ENCODE peak calls at places on chromosome 10, in nine cellular contexts. One of them, this sample, is unnamed.

GRCh38 chr10:95214369-95214768 is 20.3 kb downstream of the ACSM6 start:
- DNase-seq in stimulated activated naive CD8-positive, alpha-beta T cell treated with anti-CD3 and anti-CD28 coated beads, Interleukin-15, Interleukin-2, amounts not matched to agents 100 U/mL and 50 U/mL, for 24 hours: no peak
- DNase-seq in iris pigment epithelial cell: no peak
- DNase-seq in activated T-helper 1 cell treated with anti-CD3 and anti-CD28 coated beads, Interleukin-12 subunit alpha, Interleukin-12 subunit beta, Interleukin-2, Interleukin-4 antibody, amounts not matched to agents 30 ng/mL and 10 ng/mL and 1 ng/mL, durations not matched to agents 14 hours and 24 hours and 36 hours: no peak
- DNase-seq in non-pigmented ciliary epithelial cell: no peak
- DNase-seq in nephron progenitor cell: no peak
- DNase-seq in endothelial cell: no peak
- DNase-seq in left ventricle myocardium superior: no peak
- DNase-seq in NCI-H1092: no peak
- DNase-seq in this sample: no peak

GRCh38 chr10:3806603-3807002 is 21.6 kb upstream of the KLF6 start:
- DNase-seq in stimulated activated naive CD8-positive, alpha-beta T cell treated with anti-CD3 and anti-CD28 coated beads, Interleukin-15, Interleukin-2, amounts not matched to agents 100 U/mL and 50 U/mL, for 24 hours: no peak
- DNase-seq in iris pigment epithelial cell: peak
- DNase-seq in activated T-helper 1 cell treated with anti-CD3 and anti-CD28 coated beads, Interleukin-12 subunit alpha, Interleukin-12 subunit beta, Interleukin-2, Interleukin-4 antibody, amounts not matched to agents 30 ng/mL and 10 ng/mL and 1 ng/mL, durations not matched to agents 14 hours and 24 hours and 36 hours: no peak
- DNase-seq in non-pigmented ciliary epithelial cell: no peak
- DNase-seq in nephron progenitor cell: no peak
- DNase-seq in endothelial cell: no peak
- DNase-seq in left ventricle myocardium superior: no peak
- DNase-seq in NCI-H1092: no peak
- DNase-seq in this sample: no peak

GRCh38 chr10:25015927-25016348 is at the start of gene ENKUR:
- DNase-seq in stimulated activated naive CD8-positive, alpha-beta T cell treated with anti-CD3 and anti-CD28 coated beads, Interleukin-15, Interleukin-2, amounts not matched to agents 100 U/mL and 50 U/mL, for 24 hours: peak
- DNase-seq in iris pigment epithelial cell: peak
- DNase-seq in activated T-helper 1 cell treated with anti-CD3 and anti-CD28 coated beads, Interleukin-12 subunit alpha, Interleukin-12 subunit beta, Interleukin-2, Interleukin-4 antibody, amounts not matched to agents 30 ng/mL and 10 ng/mL and 1 ng/mL, durations not matched to agents 14 hours and 24 hours and 36 hours: peak
- DNase-seq in non-pigmented ciliary epithelial cell: peak
- DNase-seq in nephron progenitor cell: peak
- DNase-seq in endothelial cell: peak
- DNase-seq in left ventricle myocardium superior: peak
- DNase-seq in NCI-H1092: peak
- DNase-seq in this sample: peak

GRCh38 chr10:68095176-68095575 is 14.1 kb upstream of the MYPN start:
- DNase-seq in stimulated activated naive CD8-positive, alpha-beta T cell treated with anti-CD3 and anti-CD28 coated beads, Interleukin-15, Interleukin-2, amounts not matched to agents 100 U/mL and 50 U/mL, for 24 hours: no peak
- DNase-seq in iris pigment epithelial cell: peak
- DNase-seq in activated T-helper 1 cell treated with anti-CD3 and anti-CD28 coated beads, Interleukin-12 subunit alpha, Interleukin-12 subunit beta, Interleukin-2, Interleukin-4 antibody, amounts not matched to agents 30 ng/mL and 10 ng/mL and 1 ng/mL, durations not matched to agents 14 hours and 24 hours and 36 hours: no peak
- DNase-seq in non-pigmented ciliary epithelial cell: no peak
- DNase-seq in nephron progenitor cell: no peak
- DNase-seq in endothelial cell: no peak
- DNase-seq in left ventricle myocardium superior: no peak
- DNase-seq in NCI-H1092: no peak
- DNase-seq in this sample: no peak

GRCh38 chr10:13700461-13701144 is 113.8 kb downstream of the PRPF18 start:
- DNase-seq in stimulated activated naive CD8-positive, alpha-beta T cell treated with anti-CD3 and anti-CD28 coated beads, Interleukin-15, Interleukin-2, amounts not matched to agents 100 U/mL and 50 U/mL, for 24 hours: no peak
- DNase-seq in iris pigment epithelial cell: no peak
- DNase-seq in activated T-helper 1 cell treated with anti-CD3 and anti-CD28 coated beads, Interleukin-12 subunit alpha, Interleukin-12 subunit beta, Interleukin-2, Interleukin-4 antibody, amounts not matched to agents 30 ng/mL and 10 ng/mL and 1 ng/mL, durations not matched to agents 14 hours and 24 hours and 36 hours: no peak
- DNase-seq in non-pigmented ciliary epithelial cell: no peak
- DNase-seq in nephron progenitor cell: no peak
- DNase-seq in endothelial cell: no peak
- DNase-seq in left ventricle myocardium superior: no peak
- DNase-seq in NCI-H1092: no peak
- DNase-seq in this sample: no peak

GRCh38 chr10:87817291-87817872 is 644 bp downstream of the ATAD1 start:
- DNase-seq in stimulated activated naive CD8-positive, alpha-beta T cell treated with anti-CD3 and anti-CD28 coated beads, Interleukin-15, Interleukin-2, amounts not matched to agents 100 U/mL and 50 U/mL, for 24 hours: no peak
- DNase-seq in iris pigment epithelial cell: peak
- DNase-seq in activated T-helper 1 cell treated with anti-CD3 and anti-CD28 coated beads, Interleukin-12 subunit alpha, Interleukin-12 subunit beta, Interleukin-2, Interleukin-4 antibody, amounts not matched to agents 30 ng/mL and 10 ng/mL and 1 ng/mL, durations not matched to agents 14 hours and 24 hours and 36 hours: no peak
- DNase-seq in non-pigmented ciliary epithelial cell: no peak
- DNase-seq in nephron progenitor cell: no peak
- DNase-seq in endothelial cell: no peak
- DNase-seq in left ventricle myocardium superior: no peak
- DNase-seq in NCI-H1092: no peak
- DNase-seq in this sample: no peak

GRCh38 chr10:130013938-130014733 is 50.1 kb upstream of the EBF3 start:
- DNase-seq in stimulated activated naive CD8-positive, alpha-beta T cell treated with anti-CD3 and anti-CD28 coated beads, Interleukin-15, Interleukin-2, amounts not matched to agents 100 U/mL and 50 U/mL, for 24 hours: no peak
- DNase-seq in iris pigment epithelial cell: no peak
- DNase-seq in activated T-helper 1 cell treated with anti-CD3 and anti-CD28 coated beads, Interleukin-12 subunit alpha, Interleukin-12 subunit beta, Interleukin-2, Interleukin-4 antibody, amounts not matched to agents 30 ng/mL and 10 ng/mL and 1 ng/mL, durations not matched to agents 14 hours and 24 hours and 36 hours: no peak
- DNase-seq in non-pigmented ciliary epithelial cell: no peak
- DNase-seq in nephron progenitor cell: no peak
- DNase-seq in endothelial cell: no peak
- DNase-seq in left ventricle myocardium superior: no peak
- DNase-seq in NCI-H1092: no peak
- DNase-seq in this sample: no peak

GRCh38 chr10:30510184-30510931 is 76.4 kb downstream of the MAP3K8 start:
- DNase-seq in stimulated activated naive CD8-positive, alpha-beta T cell treated with anti-CD3 and anti-CD28 coated beads, Interleukin-15, Interleukin-2, amounts not matched to agents 100 U/mL and 50 U/mL, for 24 hours: peak
- DNase-seq in iris pigment epithelial cell: peak
- DNase-seq in activated T-helper 1 cell treated with anti-CD3 and anti-CD28 coated beads, Interleukin-12 subunit alpha, Interleukin-12 subunit beta, Interleukin-2, Interleukin-4 antibody, amounts not matched to agents 30 ng/mL and 10 ng/mL and 1 ng/mL, durations not matched to agents 14 hours and 24 hours and 36 hours: no peak
- DNase-seq in non-pigmented ciliary epithelial cell: peak
- DNase-seq in nephron progenitor cell: no peak
- DNase-seq in endothelial cell: no peak
- DNase-seq in left ventricle myocardium superior: no peak
- DNase-seq in NCI-H1092: no peak
- DNase-seq in this sample: no peak

GRCh38 chr10:22713853-22714523 is 390 bp downstream of the PIP4K2A start:
- DNase-seq in stimulated activated naive CD8-positive, alpha-beta T cell treated with anti-CD3 and anti-CD28 coated beads, Interleukin-15, Interleukin-2, amounts not matched to agents 100 U/mL and 50 U/mL, for 24 hours: peak
- DNase-seq in iris pigment epithelial cell: peak
- DNase-seq in activated T-helper 1 cell treated with anti-CD3 and anti-CD28 coated beads, Interleukin-12 subunit alpha, Interleukin-12 subunit beta, Interleukin-2, Interleukin-4 antibody, amounts not matched to agents 30 ng/mL and 10 ng/mL and 1 ng/mL, durations not matched to agents 14 hours and 24 hours and 36 hours: no peak
- DNase-seq in non-pigmented ciliary epithelial cell: no peak
- DNase-seq in nephron progenitor cell: peak
- DNase-seq in endothelial cell: peak
- DNase-seq in left ventricle myocardium superior: peak
- DNase-seq in NCI-H1092: no peak
- DNase-seq in this sample: peak

GRCh38 chr10:132246296-132246695 is 59.5 kb downstream of the DPYSL4 start:
- DNase-seq in stimulated activated naive CD8-positive, alpha-beta T cell treated with anti-CD3 and anti-CD28 coated beads, Interleukin-15, Interleukin-2, amounts not matched to agents 100 U/mL and 50 U/mL, for 24 hours: no peak
- DNase-seq in iris pigment epithelial cell: no peak
- DNase-seq in activated T-helper 1 cell treated with anti-CD3 and anti-CD28 coated beads, Interleukin-12 subunit alpha, Interleukin-12 subunit beta, Interleukin-2, Interleukin-4 antibody, amounts not matched to agents 30 ng/mL and 10 ng/mL and 1 ng/mL, durations not matched to agents 14 hours and 24 hours and 36 hours: no peak
- DNase-seq in non-pigmented ciliary epithelial cell: no peak
- DNase-seq in nephron progenitor cell: no peak
- DNase-seq in endothelial cell: no peak
- DNase-seq in left ventricle myocardium superior: no peak
- DNase-seq in NCI-H1092: no peak
- DNase-seq in this sample: no peak

GRCh38 chr10:74645681-74646080 is 180.7 kb upstream of the KAT6B start:
- DNase-seq in stimulated activated naive CD8-positive, alpha-beta T cell treated with anti-CD3 and anti-CD28 coated beads, Interleukin-15, Interleukin-2, amounts not matched to agents 100 U/mL and 50 U/mL, for 24 hours: no peak
- DNase-seq in iris pigment epithelial cell: no peak
- DNase-seq in activated T-helper 1 cell treated with anti-CD3 and anti-CD28 coated beads, Interleukin-12 subunit alpha, Interleukin-12 subunit beta, Interleukin-2, Interleukin-4 antibody, amounts not matched to agents 30 ng/mL and 10 ng/mL and 1 ng/mL, durations not matched to agents 14 hours and 24 hours and 36 hours: no peak
- DNase-seq in non-pigmented ciliary epithelial cell: no peak
- DNase-seq in nephron progenitor cell: no peak
- DNase-seq in endothelial cell: no peak
- DNase-seq in left ventricle myocardium superior: no peak
- DNase-seq in NCI-H1092: no peak
- DNase-seq in this sample: no peak

GRCh38 chr10:42149027-42149700 is 489.2 kb downstream of the ZNF33B start:
- DNase-seq in stimulated activated naive CD8-positive, alpha-beta T cell treated with anti-CD3 and anti-CD28 coated beads, Interleukin-15, Interleukin-2, amounts not matched to agents 100 U/mL and 50 U/mL, for 24 hours: no peak
- DNase-seq in iris pigment epithelial cell: no peak
- DNase-seq in activated T-helper 1 cell treated with anti-CD3 and anti-CD28 coated beads, Interleukin-12 subunit alpha, Interleukin-12 subunit beta, Interleukin-2, Interleukin-4 antibody, amounts not matched to agents 30 ng/mL and 10 ng/mL and 1 ng/mL, durations not matched to agents 14 hours and 24 hours and 36 hours: no peak
- DNase-seq in non-pigmented ciliary epithelial cell: no peak
- DNase-seq in nephron progenitor cell: no peak
- DNase-seq in endothelial cell: no peak
- DNase-seq in left ventricle myocardium superior: peak
- DNase-seq in NCI-H1092: no peak
- DNase-seq in this sample: no peak

GRCh38 chr10:110872145-110872983 is 636 bp downstream of the PDCD4 start:
- DNase-seq in stimulated activated naive CD8-positive, alpha-beta T cell treated with anti-CD3 and anti-CD28 coated beads, Interleukin-15, Interleukin-2, amounts not matched to agents 100 U/mL and 50 U/mL, for 24 hours: peak
- DNase-seq in iris pigment epithelial cell: peak
- DNase-seq in activated T-helper 1 cell treated with anti-CD3 and anti-CD28 coated beads, Interleukin-12 subunit alpha, Interleukin-12 subunit beta, Interleukin-2, Interleukin-4 antibody, amounts not matched to agents 30 ng/mL and 10 ng/mL and 1 ng/mL, durations not matched to agents 14 hours and 24 hours and 36 hours: peak
- DNase-seq in non-pigmented ciliary epithelial cell: no peak
- DNase-seq in nephron progenitor cell: peak
- DNase-seq in endothelial cell: peak
- DNase-seq in left ventricle myocardium superior: peak
- DNase-seq in NCI-H1092: peak
- DNase-seq in this sample: peak

GRCh38 chr10:101141622-101142532 is 10.8 kb downstream of the TLX1 start:
- DNase-seq in stimulated activated naive CD8-positive, alpha-beta T cell treated with anti-CD3 and anti-CD28 coated beads, Interleukin-15, Interleukin-2, amounts not matched to agents 100 U/mL and 50 U/mL, for 24 hours: peak
- DNase-seq in iris pigment epithelial cell: peak
- DNase-seq in activated T-helper 1 cell treated with anti-CD3 and anti-CD28 coated beads, Interleukin-12 subunit alpha, Interleukin-12 subunit beta, Interleukin-2, Interleukin-4 antibody, amounts not matched to agents 30 ng/mL and 10 ng/mL and 1 ng/mL, durations not matched to agents 14 hours and 24 hours and 36 hours: peak
- DNase-seq in non-pigmented ciliary epithelial cell: peak
- DNase-seq in nephron progenitor cell: peak
- DNase-seq in endothelial cell: peak
- DNase-seq in left ventricle myocardium superior: peak
- DNase-seq in NCI-H1092: peak
- DNase-seq in this sample: peak

GRCh38 chr10:119478111-119479047 is 64.1 kb downstream of the RGS10 start:
- DNase-seq in stimulated activated naive CD8-positive, alpha-beta T cell treated with anti-CD3 and anti-CD28 coated beads, Interleukin-15, Interleukin-2, amounts not matched to agents 100 U/mL and 50 U/mL, for 24 hours: peak
- DNase-seq in iris pigment epithelial cell: no peak
- DNase-seq in activated T-helper 1 cell treated with anti-CD3 and anti-CD28 coated beads, Interleukin-12 subunit alpha, Interleukin-12 subunit beta, Interleukin-2, Interleukin-4 antibody, amounts not matched to agents 30 ng/mL and 10 ng/mL and 1 ng/mL, durations not matched to agents 14 hours and 24 hours and 36 hours: peak
- DNase-seq in non-pigmented ciliary epithelial cell: no peak
- DNase-seq in nephron progenitor cell: no peak
- DNase-seq in endothelial cell: no peak
- DNase-seq in left ventricle myocardium superior: no peak
- DNase-seq in NCI-H1092: no peak
- DNase-seq in this sample: no peak

GRCh38 chr10:103548581-103549348 is 55.3 kb downstream of the NEURL1 start:
- DNase-seq in stimulated activated naive CD8-positive, alpha-beta T cell treated with anti-CD3 and anti-CD28 coated beads, Interleukin-15, Interleukin-2, amounts not matched to agents 100 U/mL and 50 U/mL, for 24 hours: no peak
- DNase-seq in iris pigment epithelial cell: no peak
- DNase-seq in activated T-helper 1 cell treated with anti-CD3 and anti-CD28 coated beads, Interleukin-12 subunit alpha, Interleukin-12 subunit beta, Interleukin-2, Interleukin-4 antibody, amounts not matched to agents 30 ng/mL and 10 ng/mL and 1 ng/mL, durations not matched to agents 14 hours and 24 hours and 36 hours: no peak
- DNase-seq in non-pigmented ciliary epithelial cell: no peak
- DNase-seq in nephron progenitor cell: no peak
- DNase-seq in endothelial cell: no peak
- DNase-seq in left ventricle myocardium superior: no peak
- DNase-seq in NCI-H1092: no peak
- DNase-seq in this sample: no peak

GRCh38 chr10:25176421-25176968 is 1.7 kb downstream of the GPR158 start:
- DNase-seq in stimulated activated naive CD8-positive, alpha-beta T cell treated with anti-CD3 and anti-CD28 coated beads, Interleukin-15, Interleukin-2, amounts not matched to agents 100 U/mL and 50 U/mL, for 24 hours: no peak
- DNase-seq in iris pigment epithelial cell: no peak
- DNase-seq in activated T-helper 1 cell treated with anti-CD3 and anti-CD28 coated beads, Interleukin-12 subunit alpha, Interleukin-12 subunit beta, Interleukin-2, Interleukin-4 antibody, amounts not matched to agents 30 ng/mL and 10 ng/mL and 1 ng/mL, durations not matched to agents 14 hours and 24 hours and 36 hours: no peak
- DNase-seq in non-pigmented ciliary epithelial cell: no peak
- DNase-seq in nephron progenitor cell: peak
- DNase-seq in endothelial cell: peak
- DNase-seq in left ventricle myocardium superior: no peak
- DNase-seq in NCI-H1092: no peak
- DNase-seq in this sample: no peak

GRCh38 chr10:114412907-114413386 is 8.6 kb upstream of the AFAP1L2 start:
- DNase-seq in stimulated activated naive CD8-positive, alpha-beta T cell treated with anti-CD3 and anti-CD28 coated beads, Interleukin-15, Interleukin-2, amounts not matched to agents 100 U/mL and 50 U/mL, for 24 hours: no peak
- DNase-seq in iris pigment epithelial cell: no peak
- DNase-seq in activated T-helper 1 cell treated with anti-CD3 and anti-CD28 coated beads, Interleukin-12 subunit alpha, Interleukin-12 subunit beta, Interleukin-2, Interleukin-4 antibody, amounts not matched to agents 30 ng/mL and 10 ng/mL and 1 ng/mL, durations not matched to agents 14 hours and 24 hours and 36 hours: no peak
- DNase-seq in non-pigmented ciliary epithelial cell: no peak
- DNase-seq in nephron progenitor cell: no peak
- DNase-seq in endothelial cell: no peak
- DNase-seq in left ventricle myocardium superior: no peak
- DNase-seq in NCI-H1092: no peak
- DNase-seq in this sample: no peak

GRCh38 chr10:11465435-11465834 is 146.0 kb downstream of the USP6NL start:
- DNase-seq in stimulated activated naive CD8-positive, alpha-beta T cell treated with anti-CD3 and anti-CD28 coated beads, Interleukin-15, Interleukin-2, amounts not matched to agents 100 U/mL and 50 U/mL, for 24 hours: no peak
- DNase-seq in iris pigment epithelial cell: no peak
- DNase-seq in activated T-helper 1 cell treated with anti-CD3 and anti-CD28 coated beads, Interleukin-12 subunit alpha, Interleukin-12 subunit beta, Interleukin-2, Interleukin-4 antibody, amounts not matched to agents 30 ng/mL and 10 ng/mL and 1 ng/mL, durations not matched to agents 14 hours and 24 hours and 36 hours: no peak
- DNase-seq in non-pigmented ciliary epithelial cell: no peak
- DNase-seq in nephron progenitor cell: no peak
- DNase-seq in endothelial cell: no peak
- DNase-seq in left ventricle myocardium superior: no peak
- DNase-seq in NCI-H1092: no peak
- DNase-seq in this sample: no peak

GRCh38 chr10:119347181-119347974 is 140.0 kb downstream of the GRK5 start:
- DNase-seq in stimulated activated naive CD8-positive, alpha-beta T cell treated with anti-CD3 and anti-CD28 coated beads, Interleukin-15, Interleukin-2, amounts not matched to agents 100 U/mL and 50 U/mL, for 24 hours: no peak
- DNase-seq in iris pigment epithelial cell: no peak
- DNase-seq in activated T-helper 1 cell treated with anti-CD3 and anti-CD28 coated beads, Interleukin-12 subunit alpha, Interleukin-12 subunit beta, Interleukin-2, Interleukin-4 antibody, amounts not matched to agents 30 ng/mL and 10 ng/mL and 1 ng/mL, durations not matched to agents 14 hours and 24 hours and 36 hours: no peak
- DNase-seq in non-pigmented ciliary epithelial cell: no peak
- DNase-seq in nephron progenitor cell: no peak
- DNase-seq in endothelial cell: no peak
- DNase-seq in left ventricle myocardium superior: no peak
- DNase-seq in NCI-H1092: no peak
- DNase-seq in this sample: no peak

GRCh38 chr10:22229756-22230330 is 12.0 kb upstream of the EBLN1 start:
- DNase-seq in stimulated activated naive CD8-positive, alpha-beta T cell treated with anti-CD3 and anti-CD28 coated beads, Interleukin-15, Interleukin-2, amounts not matched to agents 100 U/mL and 50 U/mL, for 24 hours: no peak
- DNase-seq in iris pigment epithelial cell: peak
- DNase-seq in activated T-helper 1 cell treated with anti-CD3 and anti-CD28 coated beads, Interleukin-12 subunit alpha, Interleukin-12 subunit beta, Interleukin-2, Interleukin-4 antibody, amounts not matched to agents 30 ng/mL and 10 ng/mL and 1 ng/mL, durations not matched to agents 14 hours and 24 hours and 36 hours: no peak
- DNase-seq in non-pigmented ciliary epithelial cell: no peak
- DNase-seq in nephron progenitor cell: no peak
- DNase-seq in endothelial cell: no peak
- DNase-seq in left ventricle myocardium superior: no peak
- DNase-seq in NCI-H1092: no peak
- DNase-seq in this sample: no peak

GRCh38 chr10:93376372-93377296 is 105.5 kb downstream of the MYOF start:
- DNase-seq in stimulated activated naive CD8-positive, alpha-beta T cell treated with anti-CD3 and anti-CD28 coated beads, Interleukin-15, Interleukin-2, amounts not matched to agents 100 U/mL and 50 U/mL, for 24 hours: peak
- DNase-seq in iris pigment epithelial cell: peak
- DNase-seq in activated T-helper 1 cell treated with anti-CD3 and anti-CD28 coated beads, Interleukin-12 subunit alpha, Interleukin-12 subunit beta, Interleukin-2, Interleukin-4 antibody, amounts not matched to agents 30 ng/mL and 10 ng/mL and 1 ng/mL, durations not matched to agents 14 hours and 24 hours and 36 hours: peak
- DNase-seq in non-pigmented ciliary epithelial cell: peak
- DNase-seq in nephron progenitor cell: peak
- DNase-seq in endothelial cell: peak
- DNase-seq in left ventricle myocardium superior: peak
- DNase-seq in NCI-H1092: peak
- DNase-seq in this sample: peak

GRCh38 chr10:133068111-133068740 is 19.5 kb upstream of the ADGRA1 start:
- DNase-seq in stimulated activated naive CD8-positive, alpha-beta T cell treated with anti-CD3 and anti-CD28 coated beads, Interleukin-15, Interleukin-2, amounts not matched to agents 100 U/mL and 50 U/mL, for 24 hours: no peak
- DNase-seq in iris pigment epithelial cell: no peak
- DNase-seq in activated T-helper 1 cell treated with anti-CD3 and anti-CD28 coated beads, Interleukin-12 subunit alpha, Interleukin-12 subunit beta, Interleukin-2, Interleukin-4 antibody, amounts not matched to agents 30 ng/mL and 10 ng/mL and 1 ng/mL, durations not matched to agents 14 hours and 24 hours and 36 hours: no peak
- DNase-seq in non-pigmented ciliary epithelial cell: no peak
- DNase-seq in nephron progenitor cell: no peak
- DNase-seq in endothelial cell: no peak
- DNase-seq in left ventricle myocardium superior: no peak
- DNase-seq in NCI-H1092: no peak
- DNase-seq in this sample: no peak

GRCh38 chr10:35347088-35347487 is 10.8 kb downstream of the CCNY start:
- DNase-seq in stimulated activated naive CD8-positive, alpha-beta T cell treated with anti-CD3 and anti-CD28 coated beads, Interleukin-15, Interleukin-2, amounts not matched to agents 100 U/mL and 50 U/mL, for 24 hours: no peak
- DNase-seq in iris pigment epithelial cell: no peak
- DNase-seq in activated T-helper 1 cell treated with anti-CD3 and anti-CD28 coated beads, Interleukin-12 subunit alpha, Interleukin-12 subunit beta, Interleukin-2, Interleukin-4 antibody, amounts not matched to agents 30 ng/mL and 10 ng/mL and 1 ng/mL, durations not matched to agents 14 hours and 24 hours and 36 hours: no peak
- DNase-seq in non-pigmented ciliary epithelial cell: no peak
- DNase-seq in nephron progenitor cell: no peak
- DNase-seq in endothelial cell: no peak
- DNase-seq in left ventricle myocardium superior: no peak
- DNase-seq in NCI-H1092: no peak
- DNase-seq in this sample: peak

GRCh38 chr10:44051584-44052385 is 333.1 kb downstream of the CXCL12 start:
- DNase-seq in stimulated activated naive CD8-positive, alpha-beta T cell treated with anti-CD3 and anti-CD28 coated beads, Interleukin-15, Interleukin-2, amounts not matched to agents 100 U/mL and 50 U/mL, for 24 hours: no peak
- DNase-seq in iris pigment epithelial cell: peak
- DNase-seq in activated T-helper 1 cell treated with anti-CD3 and anti-CD28 coated beads, Interleukin-12 subunit alpha, Interleukin-12 subunit beta, Interleukin-2, Interleukin-4 antibody, amounts not matched to agents 30 ng/mL and 10 ng/mL and 1 ng/mL, durations not matched to agents 14 hours and 24 hours and 36 hours: no peak
- DNase-seq in non-pigmented ciliary epithelial cell: peak
- DNase-seq in nephron progenitor cell: no peak
- DNase-seq in endothelial cell: no peak
- DNase-seq in left ventricle myocardium superior: no peak
- DNase-seq in NCI-H1092: no peak
- DNase-seq in this sample: no peak

GRCh38 chr10:83625831-83626360 is 513.4 kb upstream of the GHITM start:
- DNase-seq in stimulated activated naive CD8-positive, alpha-beta T cell treated with anti-CD3 and anti-CD28 coated beads, Interleukin-15, Interleukin-2, amounts not matched to agents 100 U/mL and 50 U/mL, for 24 hours: no peak
- DNase-seq in iris pigment epithelial cell: no peak
- DNase-seq in activated T-helper 1 cell treated with anti-CD3 and anti-CD28 coated beads, Interleukin-12 subunit alpha, Interleukin-12 subunit beta, Interleukin-2, Interleukin-4 antibody, amounts not matched to agents 30 ng/mL and 10 ng/mL and 1 ng/mL, durations not matched to agents 14 hours and 24 hours and 36 hours: no peak
- DNase-seq in non-pigmented ciliary epithelial cell: no peak
- DNase-seq in nephron progenitor cell: no peak
- DNase-seq in endothelial cell: no peak
- DNase-seq in left ventricle myocardium superior: no peak
- DNase-seq in NCI-H1092: no peak
- DNase-seq in this sample: no peak

GRCh38 chr10:29499993-29500537 is 134.7 kb downstream of the SVIL start:
- DNase-seq in stimulated activated naive CD8-positive, alpha-beta T cell treated with anti-CD3 and anti-CD28 coated beads, Interleukin-15, Interleukin-2, amounts not matched to agents 100 U/mL and 50 U/mL, for 24 hours: no peak
- DNase-seq in iris pigment epithelial cell: no peak
- DNase-seq in activated T-helper 1 cell treated with anti-CD3 and anti-CD28 coated beads, Interleukin-12 subunit alpha, Interleukin-12 subunit beta, Interleukin-2, Interleukin-4 antibody, amounts not matched to agents 30 ng/mL and 10 ng/mL and 1 ng/mL, durations not matched to agents 14 hours and 24 hours and 36 hours: no peak
- DNase-seq in non-pigmented ciliary epithelial cell: no peak
- DNase-seq in nephron progenitor cell: no peak
- DNase-seq in endothelial cell: no peak
- DNase-seq in left ventricle myocardium superior: no peak
- DNase-seq in NCI-H1092: no peak
- DNase-seq in this sample: no peak

GRCh38 chr10:15518256-15518655 is 147.2 kb upstream of the FAM171A1 start:
- DNase-seq in stimulated activated naive CD8-positive, alpha-beta T cell treated with anti-CD3 and anti-CD28 coated beads, Interleukin-15, Interleukin-2, amounts not matched to agents 100 U/mL and 50 U/mL, for 24 hours: no peak
- DNase-seq in iris pigment epithelial cell: peak
- DNase-seq in activated T-helper 1 cell treated with anti-CD3 and anti-CD28 coated beads, Interleukin-12 subunit alpha, Interleukin-12 subunit beta, Interleukin-2, Interleukin-4 antibody, amounts not matched to agents 30 ng/mL and 10 ng/mL and 1 ng/mL, durations not matched to agents 14 hours and 24 hours and 36 hours: no peak
- DNase-seq in non-pigmented ciliary epithelial cell: peak
- DNase-seq in nephron progenitor cell: no peak
- DNase-seq in endothelial cell: no peak
- DNase-seq in left ventricle myocardium superior: no peak
- DNase-seq in NCI-H1092: no peak
- DNase-seq in this sample: no peak

GRCh38 chr10:78450239-78450638 is 416.6 kb downstream of the RPS24 start:
- DNase-seq in stimulated activated naive CD8-positive, alpha-beta T cell treated with anti-CD3 and anti-CD28 coated beads, Interleukin-15, Interleukin-2, amounts not matched to agents 100 U/mL and 50 U/mL, for 24 hours: no peak
- DNase-seq in iris pigment epithelial cell: no peak
- DNase-seq in activated T-helper 1 cell treated with anti-CD3 and anti-CD28 coated beads, Interleukin-12 subunit alpha, Interleukin-12 subunit beta, Interleukin-2, Interleukin-4 antibody, amounts not matched to agents 30 ng/mL and 10 ng/mL and 1 ng/mL, durations not matched to agents 14 hours and 24 hours and 36 hours: no peak
- DNase-seq in non-pigmented ciliary epithelial cell: no peak
- DNase-seq in nephron progenitor cell: no peak
- DNase-seq in endothelial cell: no peak
- DNase-seq in left ventricle myocardium superior: no peak
- DNase-seq in NCI-H1092: no peak
- DNase-seq in this sample: no peak

GRCh38 chr10:48693206-48693605 is 8.5 kb downstream of the WDFY4 start:
- DNase-seq in stimulated activated naive CD8-positive, alpha-beta T cell treated with anti-CD3 and anti-CD28 coated beads, Interleukin-15, Interleukin-2, amounts not matched to agents 100 U/mL and 50 U/mL, for 24 hours: no peak
- DNase-seq in iris pigment epithelial cell: no peak
- DNase-seq in activated T-helper 1 cell treated with anti-CD3 and anti-CD28 coated beads, Interleukin-12 subunit alpha, Interleukin-12 subunit beta, Interleukin-2, Interleukin-4 antibody, amounts not matched to agents 30 ng/mL and 10 ng/mL and 1 ng/mL, durations not matched to agents 14 hours and 24 hours and 36 hours: no peak
- DNase-seq in non-pigmented ciliary epithelial cell: no peak
- DNase-seq in nephron progenitor cell: no peak
- DNase-seq in endothelial cell: no peak
- DNase-seq in left ventricle myocardium superior: no peak
- DNase-seq in NCI-H1092: no peak
- DNase-seq in this sample: no peak

This sample was measured in caudate nucleus.